ENCODE peak calls at places on chromosomes 12 and 14, in four cellular contexts. O is astrocyte of the cerebellum, M is tibial nerve, E is testis. W is an unnamed sample.

GRCh38 chr12:111248221-111248620 is 120.7 kb downstream of the PHETA1 start:
- DNase-seq in E (no peak), O (no peak), M (no peak), W (no peak)

GRCh38 chr14:70642313-70643235 is 858 bp downstream of the TTC9 start:
- DNase-seq in O (no peak), E (peak; percentile 22), M (no peak), W (no peak)

GRCh38 chr12:34396006-34396860 is 373.9 kb downstream of the ALG10 start:
- DNase-seq in O (no peak), M (peak; percentile 9), E (no peak), W (peak; percentile 51)

GRCh38 chr12:30985814-30986452 is 59.4 kb downstream of the TSPAN11 start:
- DNase-seq in O (peak; percentile 40), M (no peak), E (peak; percentile 72), W (no peak)

GRCh38 chr12:98998697-98999299 is 353.7 kb downstream of the APAF1 start:
- DNase-seq in M (no peak), E (no peak), O (peak; percentile 29), W (no peak)

GRCh38 chr12:48980389-48980952 is 2.3 kb downstream of the WNT1 start:
- DNase-seq in M (no peak), E (no peak), O (no peak), W (no peak)

GRCh38 chr12:124428136-124428791 is 133.4 kb downstream of the RFLNA start:
- DNase-seq in O (no peak), E (peak; percentile 59), M (no peak), W (no peak)

GRCh38 chr12:90741611-90742010 is 213.4 kb downstream of the CCER1 start:
- DNase-seq in M (no peak), O (no peak), E (no peak), W (no peak)

GRCh38 chr14:61125314-61126082 is 144.5 kb downstream of the SLC38A6 start:
- DNase-seq in E (no peak), M (no peak), O (no peak), W (no peak)

GRCh38 chr12:117552971-117553370 is 191.5 kb upstream of the NOS1 start:
- DNase-seq in M (no peak), E (no peak), O (no peak), W (no peak)

GRCh38 chr12:30796508-30796780 is 41.7 kb upstream of the CAPRIN2 start:
- DNase-seq in M (no peak), E (no peak), O (no peak), W (no peak)

GRCh38 chr12:108577458-108577857 is 15.1 kb downstream of the ISCU start:
- DNase-seq in O (no peak), M (no peak), E (no peak), W (no peak)

GRCh38 chr12:93572712-93573551 is 457 bp downstream of the SOCS2 start:
- DNase-seq in M (no peak), E (peak; percentile 43), O (no peak), W (peak; percentile 29)

GRCh38 chr14:52124791-52125661 is 56.2 kb upstream of the NID2 start:
- DNase-seq in E (no peak), O (no peak), M (no peak), W (no peak)

GRCh38 chr12:90959538-90960139 is 4.7 kb upstream of the CCER1 start:
- DNase-seq in E (peak; percentile 52), M (no peak), O (peak; percentile 32), W (no peak)

GRCh38 chr14:51507556-51508511 is 143.9 kb upstream of the FRMD6 start:
- DNase-seq in O (peak; percentile 68), M (peak; percentile 56), E (peak; percentile 69), W (peak; percentile 62)

GRCh38 chr12:19273482-19274330 is 144.2 kb downstream of the PLEKHA5 start:
- DNase-seq in E (peak; percentile 39), O (peak; percentile 97), M (no peak), W (peak; percentile 74)

GRCh38 chr12:76883151-76883550 is 4.3 kb upstream of the CSRP2 start:
- DNase-seq in O (no peak), M (no peak), E (no peak), W (no peak)

GRCh38 chr12:27101290-27101689 is 18.9 kb upstream of the C12orf71 start:
- DNase-seq in O (no peak), M (no peak), E (no peak), W (no peak)

GRCh38 chr14:34275038-34275437 is 187.0 kb downstream of the SPTSSA start:
- DNase-seq in E (no peak), O (no peak), M (no peak), W (no peak)

GRCh38 chr14:90446405-90446804 is 49.6 kb downstream of the CALM1 start:
- DNase-seq in O (no peak), E (no peak), M (no peak), W (no peak)

GRCh38 chr12:64457036-64457435 is 5.1 kb downstream of the TBK1 start:
- DNase-seq in M (no peak), E (no peak), O (no peak), W (no peak)

GRCh38 chr14:95072310-95072709 is 85.0 kb downstream of the DICER1 start:
- DNase-seq in E (no peak), O (no peak), M (no peak), W (no peak)

GRCh38 chr12:93127582-93128331 is 198.7 kb upstream of the EEA1 start:
- DNase-seq in M (no peak), O (peak; percentile 37), E (peak; percentile 83), W (peak; percentile 84)

GRCh38 chr12:38555620-38556596 is 239.3 kb downstream of the ALG10B start:
- DNase-seq in M (no peak), O (no peak), E (no peak), W (no peak)

GRCh38 chr12:82375201-82375600 is 16.9 kb downstream of the METTL25 start:
- DNase-seq in E (no peak), M (no peak), O (no peak), W (no peak)

GRCh38 chr12:124651508-124652273 is 84.3 kb upstream of the NCOR2 start:
- DNase-seq in E (no peak), O (no peak), M (no peak), W (no peak)

GRCh38 chr12:18998343-18999270 is 130.9 kb upstream of the PLEKHA5 start:
- DNase-seq in O (peak; percentile 38), E (no peak), M (no peak), W (no peak)

GRCh38 chr14:93132472-93133065 is 16.8 kb upstream of the ITPK1 start:
- DNase-seq in O (no peak), E (peak; percentile 79), M (no peak), W (no peak)

GRCh38 chr14:58488550-58488949 is 61.0 kb downstream of the KIAA0586 start:
- DNase-seq in E (no peak), O (no peak), M (no peak), W (no peak)

GRCh38 chr12:113086249-113087164 is 30.0 kb downstream of the DTX1 start:
- DNase-seq in O (no peak), M (no peak), E (peak; percentile 43), W (no peak)

GRCh38 chr14:61649283-61649682 is 46.0 kb upstream of the HIF1A start:
- DNase-seq in E (no peak), O (no peak), M (no peak), W (no peak)

GRCh38 chr14:52871606-52872005 is 79.2 kb downstream of the FERMT2 start:
- DNase-seq in M (no peak), O (no peak), E (no peak), W (no peak)

GRCh38 chr12:64175254-64175945 is 46.7 kb downstream of the KICS2 start:
- DNase-seq in M (no peak), E (no peak), O (no peak), W (no peak)

GRCh38 chr12:116092776-116093175 is 184.7 kb downstream of the MED13L start:
- DNase-seq in E (no peak), M (no peak), O (no peak), W (no peak)

GRCh38 chr12:116091579-116091978 is 185.9 kb downstream of the MED13L start:
- DNase-seq in E (no peak), M (no peak), O (no peak), W (no peak)

GRCh38 chr12:116092162-116092561 is 185.3 kb downstream of the MED13L start:
- DNase-seq in O (no peak), M (no peak), E (no peak), W (no peak)

GRCh38 chr12:116089080-116089479 is 188.4 kb downstream of the MED13L start:
- DNase-seq in E (no peak), O (no peak), M (no peak), W (no peak)

DNA sequence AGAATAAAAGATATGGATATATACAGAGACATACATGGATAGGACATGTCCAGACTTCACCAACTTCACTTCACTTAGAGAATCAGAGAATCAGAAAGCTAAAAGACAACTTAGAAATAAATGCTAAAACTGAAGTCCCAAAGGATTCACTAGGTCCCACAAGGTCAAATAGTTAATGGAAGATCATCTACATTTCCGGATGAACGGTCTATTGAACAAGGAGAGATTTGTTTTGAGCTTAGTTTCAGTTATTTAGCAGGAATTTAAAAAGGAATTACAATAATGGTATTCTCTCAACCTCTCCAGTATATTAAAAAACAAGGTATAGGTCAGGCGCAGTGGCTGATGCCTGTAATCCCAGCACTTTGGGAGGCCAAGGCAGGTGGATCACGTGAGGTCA is 187.0 kb downstream of the MED13L start:
- DNase-seq in E (no peak), O (no peak), M (no peak), W (no peak)
- TF ChIP-seq CTCF in E (no peak), O (no peak), M (no peak), W (no peak)

GRCh38 chr14:103279129-103280025 is 54.7 kb upstream of the EIF5 start:
- DNase-seq in M (no peak), E (peak; percentile 46), O (no peak), W (no peak)
- H3K4me3 ChIP-seq in M (no peak overlapping the region), E (peak overlapping the region; percentile 47), O (no peak overlapping the region), W (peak overlapping the region; percentile 45)

DNA sequence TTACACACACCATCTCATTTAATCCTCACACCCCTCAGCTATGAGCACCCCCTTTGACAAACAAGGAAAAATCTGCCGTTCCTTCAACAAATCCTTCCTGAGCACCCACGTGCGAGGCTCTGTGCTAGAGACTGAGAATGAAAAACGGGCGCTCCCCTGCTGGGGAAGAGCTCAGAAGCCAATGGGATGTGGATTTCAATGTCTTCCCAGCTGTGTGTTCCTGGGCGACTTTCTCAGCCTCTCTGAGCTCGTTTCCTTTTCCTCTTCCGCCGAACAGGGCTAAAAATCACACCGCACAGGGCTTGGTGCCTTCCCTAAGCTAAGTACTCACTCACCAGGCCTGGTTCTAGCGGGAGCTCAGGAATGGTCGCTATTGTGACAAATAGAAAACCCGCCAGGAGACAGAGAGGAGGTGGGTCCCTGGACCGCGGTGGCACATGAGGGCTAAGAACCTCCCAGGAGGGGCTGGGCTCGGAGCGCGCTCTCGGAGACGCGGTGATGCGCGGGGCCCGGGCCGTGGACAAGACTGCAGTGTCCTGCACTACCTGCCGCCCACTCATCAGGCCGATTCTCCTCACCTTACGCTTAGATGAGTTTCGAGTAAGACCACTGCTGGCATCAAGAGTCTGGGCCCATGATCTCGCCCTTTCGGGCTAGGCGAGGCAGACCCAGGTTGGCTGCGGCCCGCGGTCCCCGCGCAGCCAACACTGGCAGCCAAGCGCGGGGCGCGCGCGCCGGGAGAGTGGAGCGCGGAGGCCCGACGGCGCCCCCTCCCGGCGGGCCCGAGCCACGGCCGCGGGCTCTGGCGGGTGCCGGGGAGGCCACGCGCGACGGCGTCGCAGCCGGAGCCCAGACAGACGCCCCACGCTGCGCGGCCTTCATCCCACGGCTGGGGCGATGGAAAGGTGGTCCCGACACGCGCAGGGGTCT is 17.0 kb downstream of the ZDHHC22 start:
- DNase-seq in O (no peak), E (peak; percentile 74), M (peak; percentile 38), W (no peak)
- TF ChIP-seq CTCF in O (peak; percentile 29), E (peak; percentile 78), M (peak; percentile 96), W (peak; percentile 50)

GRCh38 chr12:80938397-80938796 is 663 bp upstream of the LIN7A start:
- DNase-seq in E (no peak), M (no peak), O (no peak), W (no peak)
- H3K4me3 ChIP-seq in E (no peak overlapping the region), M (no peak overlapping the region), O (peak overlapping the region; percentile 92), W (no peak overlapping the region)

GRCh38 chr12:96770239-96770780 is 136.7 kb upstream of the NEDD1 start:
- DNase-seq in O (no peak), E (no peak), M (no peak), W (no peak)

GRCh38 chr12:96766232-96766631 is 140.8 kb upstream of the NEDD1 start:
- DNase-seq in M (no peak), E (no peak), O (no peak), W (no peak)
- TF ChIP-seq CTCF in M (no peak), E (no peak), O (peak; percentile 12), W (no peak)